ENCODE peak calls at places on chromosomes 16 and 17, in six cellular contexts. O is prostate gland, H is GM12891, W is HepG2, L is stomach, B is breast epithelium. F is an unnamed sample.
A peak's percentile ranks its signal among the peaks of the same experiment; 100 is the strongest.

GRCh38 chr17:44360826-44361225 is 2.8 kb downstream of the FAM171A2 start:
- DNase-seq in O (no peak), H (no peak), W (no peak), L (no peak), B (no peak), F (no peak)

GRCh38 chr17:14396542-14396941 is 95.7 kb downstream of the HS3ST3B1 start:
- DNase-seq in O (no peak), H (no peak), W (no peak), L (no peak), B (no peak), F (no peak)

GRCh38 chr16:22264786-22265185 is 32.4 kb upstream of the POLR3E start:
- DNase-seq in O (no peak), H (no peak), W (no peak), L (no peak), B (no peak), F (no peak)

GRCh38 chr17:3594976-3595375 is 14.2 kb downstream of the TRPV1 start:
- DNase-seq in O (no peak), H (no peak), W (no peak), L (no peak), B (no peak), F (no peak)

GRCh38 chr16:86048882-86049585 is 150.1 kb downstream of the IRF8 start:
- DNase-seq in O (no peak), H (no peak), W (no peak), L (no peak), B (no peak), F (no peak)

GRCh38 chr16:89020068-89020924 is 43.3 kb upstream of the CBFA2T3 start:
- DNase-seq in O (no peak), H (peak; percentile 65), W (no peak), L (no peak), B (no peak), F (no peak)

GRCh38 chr17:80082403-80083135 is 18.8 kb upstream of the GAA start:
- DNase-seq in O (peak; percentile 60), H (peak; percentile 74), W (peak; percentile 78), L (peak; percentile 70), B (peak; percentile 66), F (peak; percentile 66)

GRCh38 chr17:75105269-75106080 is 4.3 kb upstream of the ARMC7 start:
- DNase-seq in O (peak; percentile 70), H (peak; percentile 56), W (peak; percentile 55), L (peak; percentile 85), B (no peak), F (no peak)

GRCh38 chr16:82888616-82889015 is 261.8 kb downstream of the CDH13 start:
- DNase-seq in O (peak; percentile 20), H (no peak), W (no peak), L (no peak), B (no peak), F (no peak)

GRCh38 chr17:18937981-18938691 is 13.8 kb upstream of the SLC5A10 start:
- DNase-seq in O (no peak), H (no peak), W (peak; percentile 56), L (no peak), B (no peak), F (no peak)

GRCh38 chr17:29155235-29155965 is 24.8 kb downstream of the MYO18A start:
- DNase-seq in O (no peak), H (no peak), W (peak; percentile 85), L (peak; percentile 65), B (no peak), F (peak; percentile 54)

GRCh38 chr17:79363552-79364275 is 247.1 kb downstream of the RBFOX3 start:
- DNase-seq in O (no peak), H (no peak), W (no peak), L (no peak), B (no peak), F (no peak)

GRCh38 chr16:50248845-50249244 is 17.5 kb upstream of the ADCY7 start:
- DNase-seq in O (no peak), H (no peak), W (no peak), L (no peak), B (no peak), F (no peak)

GRCh38 chr17:68832140-68832871 is 122.9 kb downstream of the ABCA8 start:
- DNase-seq in O (no peak), H (no peak), W (no peak), L (no peak), B (no peak), F (no peak)
- TF ChIP-seq POLR2AphosphoS5 in O (no peak), H (no peak), W (no peak), L (no peak), B (no peak), F (no peak)

DNA sequence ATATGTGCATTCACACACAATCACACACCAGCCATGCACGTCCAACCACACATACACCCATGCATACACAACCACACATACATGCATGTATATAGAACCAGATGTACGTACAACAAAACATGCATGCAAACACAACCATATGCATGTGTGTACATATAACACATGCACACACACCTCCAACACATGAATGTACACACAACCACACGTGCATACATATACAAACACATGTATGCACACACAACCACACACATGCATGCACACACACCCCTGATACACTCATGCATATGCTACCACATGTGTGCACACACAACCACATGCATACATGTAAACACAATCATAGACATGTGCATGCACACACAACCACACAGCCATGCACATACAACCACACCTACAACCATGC is 52.0 kb upstream of the SDK2 start:
- DNase-seq in O (no peak), H (no peak), W (no peak), L (no peak), B (no peak), F (no peak)
- TF ChIP-seq POLR2AphosphoS5 in O (no peak), H (no peak), W (no peak), L (no peak), B (no peak), F (no peak)

GRCh38 chr17:17348872-17349723 is 45.9 kb downstream of the NT5M start:
- DNase-seq in O (no peak), H (no peak), W (peak; percentile 49), L (no peak), B (peak; percentile 39), F (no peak)

GRCh38 chr17:17351356-17351891 is 48.3 kb downstream of the NT5M start:
- DNase-seq in O (no peak), H (no peak), W (no peak), L (peak; percentile 10), B (no peak), F (no peak)

GRCh38 chr17:17351901-17352781 is 49.0 kb downstream of the NT5M start:
- DNase-seq in O (no peak), H (no peak), W (peak; percentile 74), L (peak; percentile 16), B (peak; percentile 76), F (no peak)

GRCh38 chr17:17349724-17350106 is 46.5 kb downstream of the NT5M start:
- DNase-seq in O (no peak), H (no peak), W (no peak), L (no peak), B (peak; percentile 28), F (peak; percentile 65)

GRCh38 chr17:17350491-17351355 is 47.5 kb downstream of the NT5M start:
- DNase-seq in O (no peak), H (no peak), W (no peak), L (peak; percentile 13), B (no peak), F (peak; percentile 65)
- TF ChIP-seq POLR2AphosphoS5 in O (no peak), H (no peak), W (no peak), L (no peak), B (no peak), F (no peak)

GRCh38 chr16:15830832-15831451 is 25.9 kb downstream of the MYH11 start:
- DNase-seq in O (no peak), H (no peak), W (no peak), L (no peak), B (no peak), F (no peak)

GRCh38 chr16:15832241-15832640 is 24.6 kb downstream of the MYH11 start:
- DNase-seq in O (no peak), H (no peak), W (no peak), L (no peak), B (no peak), F (no peak)

GRCh38 chr16:15835136-15835878 is 21.5 kb downstream of the MYH11 start:
- DNase-seq in O (no peak), H (no peak), W (no peak), L (no peak), B (no peak), F (no peak)

GRCh38 chr16:15836074-15836473 is 20.8 kb downstream of the MYH11 start:
- DNase-seq in O (no peak), H (no peak), W (no peak), L (no peak), B (no peak), F (no peak)

DNA sequence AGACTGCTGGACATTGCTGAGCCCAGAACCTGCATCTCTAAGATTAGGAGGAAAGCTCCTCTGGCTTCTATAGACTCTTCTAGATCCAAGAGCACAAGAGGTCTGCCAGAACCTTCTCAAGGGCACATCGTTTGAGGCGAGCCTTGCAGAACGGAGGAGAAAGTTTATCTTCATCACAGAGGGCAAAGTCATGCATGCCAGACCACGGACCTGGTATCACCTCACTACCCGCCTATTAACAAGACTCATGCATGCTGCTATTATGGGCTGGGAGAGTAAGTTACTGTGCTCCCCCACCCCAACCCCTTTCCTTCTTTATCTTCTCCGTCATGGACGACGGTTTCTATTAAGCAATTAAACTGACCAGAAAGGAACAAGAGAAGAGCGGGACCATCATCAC is 23.3 kb downstream of the MYH11 start:
- DNase-seq in O (no peak), H (no peak), W (no peak), L (no peak), B (no peak), F (no peak)
- TF ChIP-seq POLR2AphosphoS5 in O (no peak), H (no peak), W (no peak), L (no peak), B (no peak), F (no peak)

DNA sequence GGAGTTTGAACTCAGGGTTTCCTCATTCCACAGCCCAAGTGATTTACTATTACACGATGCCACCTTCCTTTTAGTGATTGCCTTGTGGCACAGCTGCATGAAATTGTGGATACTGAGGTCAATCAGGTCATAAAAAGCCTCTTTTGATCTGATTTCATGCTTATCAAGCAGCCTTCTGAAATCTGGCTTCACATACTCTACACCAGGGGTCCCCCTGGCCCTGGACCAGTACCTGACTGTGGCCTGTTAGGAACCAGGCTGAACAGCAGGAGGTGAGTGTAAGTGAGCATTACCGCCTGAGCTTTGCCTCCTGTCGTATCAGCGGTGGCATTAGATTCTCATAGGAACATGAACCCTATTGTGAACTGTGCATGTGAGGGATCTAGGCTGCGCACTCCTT is 13.8 kb downstream of the SLFN5 start:
- DNase-seq in O (no peak), H (no peak), W (no peak), L (no peak), B (no peak), F (no peak)
- TF ChIP-seq POLR2AphosphoS5 in O (no peak), H (no peak), W (no peak), L (peak; percentile 12), B (no peak), F (no peak)

DNA sequence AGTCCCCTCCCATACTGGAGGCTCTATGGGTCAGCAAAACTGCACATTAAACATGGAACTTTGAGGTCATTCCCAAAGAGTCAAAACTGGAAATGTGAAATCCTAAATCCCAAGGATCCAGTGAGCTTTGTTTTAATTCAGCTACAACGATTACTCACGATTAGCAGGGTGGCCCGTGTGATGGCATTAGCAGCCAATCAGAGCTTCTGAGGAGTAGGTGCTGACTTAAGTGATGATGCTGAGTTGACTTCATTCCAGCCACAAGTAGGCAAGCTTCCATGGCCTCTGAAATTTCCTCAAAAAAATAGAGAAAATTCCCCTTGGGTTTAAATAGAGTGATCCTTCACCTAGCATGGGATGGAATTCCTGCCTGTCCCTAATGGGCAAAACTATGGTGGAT is 28.1 kb upstream of the BEAN1 start:
- DNase-seq in O (no peak), H (no peak), W (no peak), L (no peak), B (no peak), F (no peak)
- TF ChIP-seq POLR2AphosphoS5 in O (no peak), H (no peak), W (no peak), L (no peak), B (no peak), F (no peak)

GRCh38 chr17:82076018-82076784 is 10.6 kb upstream of the DUS1L start:
- DNase-seq in O (no peak), H (no peak), W (no peak), L (no peak), B (no peak), F (no peak)
- TF ChIP-seq POLR2AphosphoS5 in O (no peak), H (peak; percentile 20), W (peak; percentile 77), L (no peak), B (no peak), F (peak; percentile 6)

F was measured in upper lobe of left lung.